ENCODE peak calls at places on chromosomes 13 and 19, in four cellular contexts. One of them, this sample, is unnamed.

GRCh38 chr13:94308808-94309207 is 170.7 kb downstream of the DCT start:
- DNase-seq in fibroblast of lung: no peak
- DNase-seq in Caco-2: no peak
- DNase-seq in cardiac muscle cell: no peak
- DNase-seq in this sample: no peak

GRCh38 chr13:69755101-69755500 is 352.5 kb upstream of the ATXN8OS start:
- DNase-seq in cardiac muscle cell: no peak
- DNase-seq in Caco-2: no peak
- DNase-seq in fibroblast of lung: no peak
- DNase-seq in this sample: no peak

GRCh38 chr19:45179848-45180370 is 1.3 kb downstream of the BLOC1S3 start:
- DNase-seq in Caco-2: no peak
- DNase-seq in fibroblast of lung: no peak
- DNase-seq in cardiac muscle cell: no peak
- DNase-seq in this sample: no peak

GRCh38 chr19:5369962-5370367 is 29.4 kb upstream of the PTPRS start:
- DNase-seq in Caco-2: peak; percentile 75
- DNase-seq in cardiac muscle cell: peak; percentile 50
- DNase-seq in fibroblast of lung: peak; percentile 17
- DNase-seq in this sample: peak; percentile 20

GRCh38 chr19:46890423-46891170 is 29.8 kb downstream of the ARHGAP35 start:
- DNase-seq in Caco-2: peak; percentile 86
- DNase-seq in cardiac muscle cell: no peak
- DNase-seq in fibroblast of lung: peak; percentile 87
- DNase-seq in this sample: peak; percentile 41

GRCh38 chr19:56321981-56322558 is 7.4 kb upstream of the ZSCAN5A start:
- DNase-seq in fibroblast of lung: no peak
- DNase-seq in cardiac muscle cell: no peak
- DNase-seq in Caco-2: no peak
- DNase-seq in this sample: no peak

GRCh38 chr19:7288977-7289376 is 5.2 kb downstream of the INSR start:
- DNase-seq in Caco-2: no peak
- DNase-seq in fibroblast of lung: no peak
- DNase-seq in cardiac muscle cell: peak; percentile 10
- DNase-seq in this sample: no peak

GRCh38 chr13:43865892-43866291 is 13.6 kb downstream of the CCDC122 start:
- DNase-seq in cardiac muscle cell: no peak
- DNase-seq in fibroblast of lung: peak; percentile 74
- DNase-seq in Caco-2: no peak
- DNase-seq in this sample: peak; percentile 85

GRCh38 chr19:2283835-2284507 is 2.0 kb upstream of the PEAK3 start:
- DNase-seq in cardiac muscle cell: no peak
- DNase-seq in fibroblast of lung: no peak
- DNase-seq in Caco-2: no peak
- DNase-seq in this sample: no peak

GRCh38 chr13:110436276-110436675 is 125.2 kb downstream of the RAB20 start:
- DNase-seq in fibroblast of lung: no peak
- DNase-seq in Caco-2: no peak
- DNase-seq in cardiac muscle cell: no peak
- DNase-seq in this sample: no peak

GRCh38 chr19:3423183-3423829 is 56.9 kb downstream of the NFIC start:
- DNase-seq in cardiac muscle cell: no peak
- DNase-seq in Caco-2: no peak
- DNase-seq in fibroblast of lung: no peak
- DNase-seq in this sample: no peak

GRCh38 chr13:71801165-71801564 is 65.8 kb downstream of the DACH1 start:
- DNase-seq in fibroblast of lung: no peak
- DNase-seq in Caco-2: no peak
- DNase-seq in cardiac muscle cell: no peak
- DNase-seq in this sample: no peak

GRCh38 chr19:827710-828321 is at the start of gene AZU1:
- DNase-seq in fibroblast of lung: peak; percentile 34
- DNase-seq in cardiac muscle cell: no peak
- DNase-seq in Caco-2: no peak
- DNase-seq in this sample: no peak

GRCh38 chr19:35729021-35729420 is 11.2 kb downstream of the KMT2B start:
- DNase-seq in Caco-2: no peak
- DNase-seq in fibroblast of lung: no peak
- DNase-seq in cardiac muscle cell: no peak
- DNase-seq in this sample: no peak

GRCh38 chr19:56507446-56508281 is at the start of gene ZNF471:
- DNase-seq in fibroblast of lung: peak; percentile 99
- DNase-seq in cardiac muscle cell: peak; percentile 93
- DNase-seq in Caco-2: no peak
- DNase-seq in this sample: peak; percentile 99

GRCh38 chr13:81302125-81302524 is 961.2 kb upstream of the SPRY2 start:
- DNase-seq in Caco-2: no peak
- DNase-seq in cardiac muscle cell: no peak
- DNase-seq in fibroblast of lung: no peak
- DNase-seq in this sample: no peak

GRCh38 chr13:97953376-97953970 is at the start of gene IPO5:
- DNase-seq in fibroblast of lung: peak; percentile 57
- DNase-seq in Caco-2: no peak
- DNase-seq in cardiac muscle cell: no peak
- DNase-seq in this sample: no peak

GRCh38 chr13:26558912-26559485 is 1.5 kb downstream of the WASF3 start:
- DNase-seq in cardiac muscle cell: peak; percentile 30
- DNase-seq in fibroblast of lung: no peak
- DNase-seq in Caco-2: no peak
- DNase-seq in this sample: no peak

GRCh38 chr19:55340784-55341147 is 1.1 kb downstream of the KMT5C start:
- DNase-seq in fibroblast of lung: no peak
- DNase-seq in Caco-2: no peak
- DNase-seq in cardiac muscle cell: peak; percentile 39
- DNase-seq in this sample: no peak

GRCh38 chr19:9945319-9945966 is 9.1 kb upstream of the OLFM2 start:
- DNase-seq in cardiac muscle cell: no peak
- DNase-seq in fibroblast of lung: peak; percentile 99
- DNase-seq in Caco-2: no peak
- DNase-seq in this sample: peak; percentile 70

GRCh38 chr13:41152005-41152404 is 19.4 kb upstream of the KBTBD6 start:
- DNase-seq in fibroblast of lung: no peak
- DNase-seq in Caco-2: no peak
- DNase-seq in cardiac muscle cell: no peak
- DNase-seq in this sample: no peak

GRCh38 chr13:107480130-107480529 is 735.2 kb downstream of the LIG4 start:
- DNase-seq in Caco-2: no peak
- DNase-seq in fibroblast of lung: no peak
- DNase-seq in cardiac muscle cell: no peak
- DNase-seq in this sample: no peak

GRCh38 chr19:30000862-30001261 is 58.8 kb downstream of the URI1 start:
- DNase-seq in cardiac muscle cell: no peak
- DNase-seq in fibroblast of lung: no peak
- DNase-seq in Caco-2: no peak
- DNase-seq in this sample: no peak

DNA sequence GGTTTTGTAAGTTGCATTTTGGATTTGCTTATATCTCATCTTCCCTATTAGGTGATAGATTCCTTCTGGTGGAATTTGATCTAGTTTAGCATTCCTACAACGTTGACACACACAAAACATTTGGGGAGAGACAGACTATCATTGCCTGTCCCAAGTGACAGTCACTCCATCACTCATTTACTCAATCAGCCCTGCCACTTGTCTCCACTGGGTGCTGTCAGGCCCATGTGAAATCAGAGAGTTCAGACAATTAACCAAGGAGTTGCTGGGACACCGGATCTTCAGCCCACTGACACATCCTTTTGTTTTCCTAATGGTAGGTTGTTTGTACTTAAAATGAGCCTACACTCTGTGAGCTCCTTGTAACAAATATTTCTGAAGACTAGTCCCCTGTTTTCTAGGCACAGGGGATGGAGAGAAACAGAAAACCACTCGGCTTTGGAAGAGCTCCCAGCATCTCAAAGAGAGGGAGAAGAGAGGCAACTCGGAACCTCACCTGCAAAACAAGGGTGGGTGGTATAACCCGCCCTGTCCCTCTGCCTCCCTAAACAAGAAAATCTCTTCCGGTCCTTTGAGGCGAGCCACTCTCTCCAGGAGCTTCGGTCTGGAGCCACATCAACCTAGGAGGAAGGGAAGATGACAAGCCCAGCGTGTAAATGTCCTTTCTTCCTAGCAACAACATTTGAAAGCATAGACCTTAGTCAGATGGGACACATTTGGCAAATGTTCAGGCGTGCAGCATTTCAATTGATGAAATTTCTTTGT is 440.9 kb upstream of the KLF12 start:
- DNase-seq in fibroblast of lung: no peak
- DNase-seq in Caco-2: no peak
- DNase-seq in cardiac muscle cell: no peak
- DNase-seq in this sample: no peak
- H3K4me3 ChIP-seq in fibroblast of lung: peak overlapping the region; percentile 48
- H3K4me3 ChIP-seq in Caco-2: peak overlapping the region; percentile 18
- H3K4me3 ChIP-seq in cardiac muscle cell: peak overlapping the region; percentile 22
- H3K4me3 ChIP-seq in this sample: peak overlapping the region; percentile 31

DNA sequence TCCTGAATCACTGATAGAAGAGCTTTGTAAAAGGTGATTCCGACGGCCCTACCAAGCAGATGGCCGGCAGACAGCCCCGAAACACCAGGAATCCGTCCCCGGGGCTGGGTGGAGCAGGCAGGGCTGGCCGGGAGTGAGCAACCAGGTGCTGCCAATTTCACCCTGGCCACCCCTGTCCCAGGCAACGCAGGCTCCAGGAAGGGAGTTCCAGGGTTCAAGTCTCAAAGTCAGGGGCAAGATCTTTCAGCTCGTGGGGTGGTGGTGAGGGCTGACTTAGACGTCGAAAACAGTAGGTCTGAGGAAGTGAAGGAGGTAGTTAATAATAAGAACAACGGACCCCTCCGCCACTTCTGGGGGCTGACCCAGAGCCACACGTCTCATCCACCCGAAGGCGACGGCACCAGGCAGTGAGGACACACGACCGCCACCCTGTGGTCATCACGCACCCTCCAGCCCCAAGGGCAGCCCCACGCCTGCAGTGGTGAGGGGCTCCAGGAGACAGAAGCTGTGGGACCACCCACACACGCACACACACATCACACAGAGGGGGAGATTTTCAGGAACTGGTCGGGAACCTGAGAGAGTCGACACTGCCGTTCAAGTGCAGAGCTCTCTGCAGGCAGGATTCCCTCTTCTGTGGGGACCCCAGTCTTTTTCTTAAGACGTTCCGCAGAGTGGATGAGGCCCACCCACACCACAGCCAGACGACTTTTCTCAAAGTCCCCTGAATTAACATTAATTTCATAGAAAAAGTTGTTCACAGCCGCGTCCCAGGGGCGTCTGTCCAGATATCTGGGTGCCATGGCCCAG is 67.2 kb downstream of the SPACA7 start:
- DNase-seq in fibroblast of lung: no peak
- DNase-seq in cardiac muscle cell: peak; percentile 41
- DNase-seq in Caco-2: peak; percentile 44
- DNase-seq in this sample: no peak
- TF ChIP-seq CTCF in fibroblast of lung: peak; percentile 43
- TF ChIP-seq CTCF in cardiac muscle cell: peak; percentile 34
- TF ChIP-seq CTCF in Caco-2: peak; percentile 14
- TF ChIP-seq CTCF in this sample: peak; percentile 21

DNA sequence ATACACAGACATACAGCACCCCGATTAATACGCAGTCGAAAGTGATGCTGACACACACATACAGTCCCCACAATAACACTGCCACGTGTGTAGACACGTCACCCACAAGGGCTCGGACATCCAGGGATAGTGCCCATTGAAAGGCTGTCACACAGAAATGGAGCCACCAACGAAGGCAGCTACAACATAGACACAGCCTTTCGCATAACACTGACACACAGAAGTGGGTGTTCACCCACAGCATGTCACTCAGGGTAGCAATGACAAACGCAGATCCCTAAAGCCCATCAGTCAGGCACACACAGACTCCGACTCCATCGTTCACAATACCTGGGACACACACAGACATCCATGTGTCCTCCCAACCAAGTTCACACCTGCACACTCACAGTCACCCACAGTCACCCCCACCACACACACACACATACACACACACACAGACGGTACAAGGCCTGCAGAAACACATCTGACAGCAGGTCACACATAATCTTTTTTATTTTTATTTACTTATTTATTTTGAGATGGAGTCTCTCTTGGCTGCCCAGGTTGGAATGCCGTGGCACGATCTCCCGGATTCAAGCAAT is 10.4 kb upstream of the NANOS3 start:
- DNase-seq in cardiac muscle cell: no peak
- DNase-seq in fibroblast of lung: no peak
- DNase-seq in Caco-2: no peak
- DNase-seq in this sample: no peak
- H3K4me3 ChIP-seq in cardiac muscle cell: peak overlapping the region; percentile 96
- H3K4me3 ChIP-seq in fibroblast of lung: no peak overlapping the region
- H3K4me3 ChIP-seq in Caco-2: peak overlapping the region; percentile 60
- H3K4me3 ChIP-seq in this sample: peak overlapping the region; percentile 39

GRCh38 chr19:14599548-14600147 is 16.8 kb downstream of the CLEC17A start:
- DNase-seq in cardiac muscle cell: no peak
- DNase-seq in fibroblast of lung: no peak
- DNase-seq in Caco-2: no peak
- DNase-seq in this sample: no peak

GRCh38 chr19:14606627-14607026 is 23.7 kb downstream of the CLEC17A start:
- DNase-seq in fibroblast of lung: no peak
- DNase-seq in Caco-2: no peak
- DNase-seq in cardiac muscle cell: no peak
- DNase-seq in this sample: no peak

GRCh38 chr19:14603990-14604387 is 21.1 kb downstream of the CLEC17A start:
- DNase-seq in Caco-2: no peak
- DNase-seq in cardiac muscle cell: no peak
- DNase-seq in fibroblast of lung: no peak
- DNase-seq in this sample: no peak
- TF ChIP-seq CTCF in Caco-2: no peak
- TF ChIP-seq CTCF in cardiac muscle cell: no peak
- TF ChIP-seq CTCF in fibroblast of lung: no peak
- TF ChIP-seq CTCF in this sample: no peak